ENCODE peak calls at places on chromosome 21, in seven cellular contexts. I, L, O, P, E, M and U are unnamed samples.
A peak's percentile ranks its signal among the peaks of the same experiment; 100 is the strongest.

GRCh38 chr21:40386301-40386911 is 460.6 kb downstream of the DSCAM start:
- DNase-seq in I (peak; percentile 78), E (peak; percentile 70), M (no peak), O (no peak), P (no peak), L (no peak), U (no peak)

GRCh38 chr21:28936036-28936435 is 56.6 kb downstream of the LTN1 start:
- DNase-seq in M (no peak), I (no peak), O (no peak), L (no peak), P (no peak), E (no peak), U (no peak)

GRCh38 chr21:29064850-29065481 is 8.5 kb downstream of the CCT8 start:
- DNase-seq in P (no peak), I (no peak), E (no peak), M (no peak), O (peak; percentile 52), L (no peak), U (no peak)

GRCh38 chr21:43331962-43332458 is 94.9 kb downstream of the SIK1 start:
- DNase-seq in L (no peak), P (no peak), M (no peak), O (no peak), I (no peak), E (no peak), U (no peak)

GRCh38 chr21:20811702-20812101 is 186.5 kb upstream of the NCAM2 start:
- DNase-seq in O (no peak), E (no peak), I (no peak), P (no peak), L (no peak), M (no peak), U (no peak)

GRCh38 chr21:37232274-37233018 is 34.7 kb downstream of the VPS26C start:
- DNase-seq in I (no peak), M (no peak), E (no peak), L (no peak), P (no peak), O (no peak), U (no peak)

GRCh38 chr21:28971171-28971570 is 21.5 kb downstream of the LTN1 start:
- DNase-seq in P (no peak), I (no peak), E (no peak), M (no peak), O (no peak), L (no peak), U (no peak)

GRCh38 chr21:31351438-31351837 is 7.4 kb upstream of the TIAM1 start:
- DNase-seq in L (no peak), M (no peak), I (no peak), E (no peak), O (no peak), P (no peak), U (no peak)

GRCh38 chr21:33259428-33259827 is 6.7 kb upstream of the IL10RB start:
- DNase-seq in M (no peak), E (no peak), P (no peak), L (no peak), I (no peak), O (no peak), U (no peak)
- H3K27ac ChIP-seq in M (no peak overlapping the region), E (no peak overlapping the region), P (no peak overlapping the region), L (no peak overlapping the region), I (no peak overlapping the region), O (no peak overlapping the region), U (no peak overlapping the region)

GRCh38 chr21:45317401-45318145 is 29.9 kb upstream of the POFUT2 start:
- DNase-seq in O (no peak), L (no peak), I (no peak), P (peak; percentile 32), E (no peak), M (no peak), U (no peak)
- TF ChIP-seq POLR2AphosphoS5 in O (no peak), L (no peak), I (no peak), P (no peak), E (no peak), M (no peak), U (no peak)

DNA sequence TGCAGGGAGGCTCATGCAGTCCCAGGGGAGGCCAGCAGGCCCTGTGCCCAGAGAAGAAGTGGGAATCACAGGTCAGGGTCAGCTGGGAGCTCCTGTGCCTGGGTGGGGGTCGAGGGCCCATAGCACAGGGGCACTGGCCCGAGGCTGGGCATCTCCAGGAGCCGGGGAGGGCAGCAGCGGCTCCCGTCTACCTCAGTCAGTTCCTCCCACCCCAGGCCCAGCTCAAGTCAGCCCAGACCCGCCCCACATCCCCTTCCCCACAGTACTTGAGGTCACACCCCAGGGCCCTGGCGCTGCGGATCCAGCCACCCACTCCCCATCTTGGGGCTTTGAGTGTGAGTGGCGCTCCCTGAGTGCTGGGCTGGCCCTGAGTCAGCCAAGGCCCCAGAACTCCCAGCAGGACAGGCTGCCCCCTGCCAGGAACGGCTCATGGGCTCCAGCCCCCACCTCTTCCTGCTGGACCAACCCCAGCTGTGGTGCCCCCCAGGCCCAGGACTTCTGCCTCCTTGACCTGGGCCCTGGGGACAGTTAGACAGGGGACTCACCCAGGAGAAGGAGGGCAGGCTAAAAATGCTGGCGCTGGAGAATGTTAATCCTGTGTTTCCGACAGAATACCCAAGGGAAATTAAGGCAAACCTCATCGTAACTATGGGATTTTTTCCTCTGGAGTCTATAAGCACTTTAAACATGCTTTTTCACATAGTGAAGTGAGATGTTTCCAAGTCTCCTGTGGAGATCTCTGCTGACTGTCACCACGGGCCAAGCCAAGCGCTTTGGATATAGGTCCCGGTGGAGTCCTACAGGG is 68.8 kb upstream of the COL6A1 start:
- DNase-seq in I (no peak), E (no peak), O (no peak), P (no peak), M (no peak), L (no peak), U (peak; percentile 79)
- H3K27ac ChIP-seq in I (no peak overlapping the region), E (no peak overlapping the region), O (no peak overlapping the region), P (no peak overlapping the region), M (no peak overlapping the region), L (no peak overlapping the region), U (no peak overlapping the region)

DNA sequence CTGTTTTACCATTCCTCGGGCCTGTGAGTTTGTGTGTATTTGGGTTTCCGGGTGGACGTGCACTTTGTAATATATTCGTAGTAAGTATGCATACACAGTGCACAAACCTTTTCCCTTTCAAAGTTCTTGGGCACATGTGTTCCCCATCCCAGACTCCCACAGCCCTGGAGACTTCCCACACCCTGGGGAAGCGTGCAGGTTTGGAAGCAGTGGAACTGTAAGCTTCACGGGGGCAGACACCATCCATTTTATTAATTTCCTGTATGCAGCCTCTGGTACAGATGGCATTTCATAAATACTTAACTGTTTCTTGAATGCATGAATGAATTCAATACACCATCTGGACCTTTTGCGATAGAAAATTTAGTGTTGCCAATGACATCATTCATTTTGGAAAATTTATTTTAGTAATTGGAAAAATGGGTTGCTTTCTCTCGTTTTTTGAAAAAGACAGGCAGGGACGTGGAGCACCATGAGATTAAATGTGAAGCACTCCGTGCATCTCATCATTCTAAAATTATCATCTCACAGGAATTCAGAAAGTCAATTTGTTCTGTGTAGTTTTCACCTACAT is 10.8 kb downstream of the ETS2 start:
- DNase-seq in P (no peak), L (no peak), O (no peak), E (no peak), M (no peak), I (no peak), U (peak; percentile 65)
- TF ChIP-seq POLR2AphosphoS5 in P (no peak), L (no peak), O (no peak), E (no peak), M (no peak), I (no peak), U (no peak)

DNA sequence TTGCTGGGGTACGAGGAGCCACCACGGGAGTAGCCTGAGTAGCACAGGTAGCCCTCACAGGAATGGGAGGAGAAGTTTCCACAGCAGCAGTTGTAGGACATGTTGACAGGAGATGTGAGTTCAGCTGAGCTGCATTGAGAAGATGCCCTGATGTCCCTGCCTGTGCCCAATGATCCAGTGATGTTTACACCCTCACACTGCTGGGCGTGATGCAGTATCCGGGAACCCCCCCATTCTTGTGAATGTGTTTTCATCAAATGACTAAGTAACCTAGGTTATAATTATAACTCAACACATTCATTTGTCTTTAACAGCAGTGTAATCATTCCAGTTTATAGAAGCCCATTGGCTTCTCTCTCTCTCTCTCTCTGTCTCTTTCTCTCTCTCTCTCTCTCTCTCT is at the start of gene KRTAP23-1:
- DNase-seq in I (no peak), P (no peak), M (no peak), O (no peak), L (no peak), E (no peak), U (no peak)
- H3K27ac ChIP-seq in I (no peak within 1 kb of the TSS), P (no peak within 1 kb of the TSS), M (no peak within 1 kb of the TSS), O (no peak within 1 kb of the TSS), L (no peak within 1 kb of the TSS), E (no peak within 1 kb of the TSS), U (no peak within 1 kb of the TSS)

DNA sequence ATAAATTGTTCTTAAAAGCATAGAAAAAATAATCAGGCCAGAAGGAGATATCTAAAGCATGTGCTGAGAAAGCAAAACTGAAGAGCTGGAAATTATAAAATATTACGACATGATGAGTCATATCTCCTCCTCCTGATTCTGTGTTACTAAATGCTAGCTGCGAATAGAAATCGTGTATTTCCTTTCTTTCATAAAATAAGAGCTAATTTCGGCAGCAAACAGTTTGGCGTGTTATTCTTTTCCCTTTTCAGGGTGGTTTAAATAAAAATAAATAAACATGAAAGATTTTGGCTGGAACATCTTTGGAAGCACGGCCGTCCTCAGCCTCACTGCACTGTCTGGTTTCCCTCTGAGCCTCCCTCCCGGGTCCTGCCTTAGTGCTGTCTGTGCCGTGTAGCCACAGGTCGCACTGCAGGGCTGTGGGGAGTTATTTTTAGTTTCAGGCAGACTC is 56.0 kb downstream of the ADARB1 start:
- DNase-seq in M (no peak), E (no peak), P (no peak), L (no peak), I (no peak), O (no peak), U (peak; percentile 94)
- TF ChIP-seq POLR2AphosphoS5 in M (peak; percentile 71), E (no peak), P (no peak), L (no peak), I (no peak), O (no peak), U (no peak)

DNA sequence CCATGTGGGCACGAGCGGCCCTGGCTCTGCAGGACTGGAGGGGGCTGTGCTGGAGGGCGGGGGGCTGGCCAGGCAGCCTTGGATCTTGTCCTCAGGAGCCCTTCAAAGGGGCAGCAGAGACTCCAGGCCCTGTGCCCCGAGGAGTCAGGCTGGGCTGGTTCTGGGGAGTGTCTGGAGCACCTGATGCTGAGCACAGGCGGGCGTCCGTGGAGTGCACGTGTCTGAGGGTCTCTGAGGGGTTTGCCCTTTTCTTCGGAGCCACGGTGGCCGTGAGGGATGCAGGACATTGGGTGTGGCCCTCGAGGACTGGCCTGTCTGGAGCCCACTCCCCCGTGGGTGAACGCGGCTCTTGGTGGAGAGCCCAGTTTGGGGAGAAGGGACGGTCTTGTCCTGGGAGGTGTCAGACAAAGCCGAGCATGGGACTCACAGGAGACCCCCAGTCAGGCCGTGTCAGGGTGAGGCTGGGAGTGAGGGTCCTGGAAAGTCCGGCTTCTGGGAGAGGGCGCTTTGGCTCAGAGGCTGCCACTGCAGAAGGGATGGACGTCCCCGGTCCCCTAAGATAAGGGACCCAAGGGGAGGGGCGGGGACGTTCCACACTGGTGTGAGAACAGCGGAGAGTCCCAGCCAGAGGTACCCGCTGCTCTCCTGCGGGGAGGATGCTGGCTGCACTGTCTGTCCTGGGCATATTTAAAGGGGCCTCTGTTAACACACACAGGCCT is 60.8 kb downstream of the COL18A1 start:
- DNase-seq in I (peak; percentile 63), P (no peak), O (no peak), E (no peak), L (no peak), M (no peak), U (no peak)
- H3K27ac ChIP-seq in I (no peak overlapping the region), P (no peak overlapping the region), O (no peak overlapping the region), E (no peak overlapping the region), L (peak overlapping the region; percentile 90), M (no peak overlapping the region), U (no peak overlapping the region)